ENCODE peak calls at places on chromosomes 3 and 15, in ten cellular contexts. X is mesenchymal stem cell, G is neural progenitor cell, F is right lobe of liver, Z is psoas muscle, Y is hepatocyte, M is body of pancreas, K is cardiac muscle cell, C is kidney, R is neuronal stem cell. T is an unnamed sample. For H3K4me1, the result is how much of the 10 kb centered on the place peaks cover.

GRCh38 chr3:168977696-168978374 is 685.7 kb downstream of the MECOM start:
- DNase-seq in K (peak), Z (no peak), M (no peak), F (no peak), G (no peak), R (no peak), Y (no peak), C (no peak), X (no peak), T (no peak)

GRCh38 chr15:63288342-63288741 is 10.9 kb downstream of the APH1B start:
- DNase-seq in G (no peak), K (no peak), F (no peak), M (no peak), Z (no peak), R (no peak), C (no peak), Y (no peak), X (no peak), T (no peak)

GRCh38 chr3:71432044-71432970 is 151.2 kb downstream of the FOXP1 start:
- DNase-seq in M (no peak), X (no peak), R (no peak), F (no peak), C (peak), Z (no peak), K (no peak), Y (no peak), G (no peak), T (peak)

GRCh38 chr3:184466413-184466960 is 86.6 kb downstream of the CHRD start:
- DNase-seq in F (no peak), R (no peak), Z (peak), C (no peak), G (peak), K (peak), M (peak), Y (peak), X (no peak), T (no peak)

GRCh38 chr3:171873561-171873960 is 30.4 kb downstream of the TMEM212 start:
- DNase-seq in M (no peak), Z (no peak), K (no peak), R (no peak), F (no peak), Y (no peak), C (no peak), X (peak), G (no peak), T (no peak)

GRCh38 chr3:175149675-175150074 is 290.5 kb downstream of the NAALADL2 start:
- DNase-seq in X (no peak), Z (no peak), C (peak), M (peak), G (no peak), R (no peak), F (peak), K (peak), Y (peak), T (no peak)

GRCh38 chr3:46517016-46517770 is 19.4 kb downstream of the RTP3 start:
- DNase-seq in R (no peak), C (no peak), Z (no peak), X (peak), F (no peak), M (no peak), K (no peak), G (no peak), Y (no peak), T (no peak)

GRCh38 chr3:119580148-119580760 is 962 bp downstream of the ADPRH start:
- DNase-seq in M (peak), C (no peak), Y (peak), X (no peak), F (no peak), G (peak), Z (peak), K (peak), R (no peak), T (no peak)

GRCh38 chr3:13296662-13297061 is 123.5 kb downstream of the NUP210 start:
- DNase-seq in X (no peak), Z (peak), F (no peak), C (peak), K (no peak), Y (no peak), M (peak), R (no peak), G (no peak), T (peak)

GRCh38 chr15:91032919-91033803 is 10.8 kb upstream of the VPS33B start:
- DNase-seq in Z (peak), F (peak), C (peak), R (peak), K (peak), X (peak), G (peak), Y (peak), M (peak), T (peak)

GRCh38 chr15:45105586-45105985 is 8.4 kb downstream of the DUOX2 start:
- DNase-seq in G (no peak), R (no peak), X (no peak), C (no peak), M (no peak), Z (no peak), Y (no peak), F (no peak), K (no peak), T (no peak)

GRCh38 chr3:148600902-148601765 is 96.6 kb upstream of the AGTR1 start:
- DNase-seq in X (no peak), C (no peak), M (peak), R (no peak), Z (no peak), F (peak), Y (peak), G (no peak), K (no peak), T (no peak)

GRCh38 chr3:160296591-160296990 is 71.4 kb downstream of the C3orf80 start:
- DNase-seq in Y (no peak), M (no peak), Z (no peak), G (no peak), C (no peak), R (no peak), F (no peak), X (peak), K (peak), T (no peak)

GRCh38 chr3:17412950-17413530 is 329.4 kb downstream of the TBC1D5 start:
- DNase-seq in Y (peak), K (peak), M (no peak), R (peak), G (peak), F (no peak), X (peak), C (no peak), Z (no peak), T (peak)

GRCh38 chr15:72751751-72752455 is 31.7 kb downstream of the ADPGK start:
- DNase-seq in K (no peak), R (no peak), F (no peak), Z (no peak), X (no peak), C (no peak), Y (no peak), M (no peak), G (no peak), T (no peak)

GRCh38 chr3:89238836-89239235 is 131.4 kb downstream of the EPHA3 start:
- DNase-seq in R (no peak), M (no peak), X (no peak), K (no peak), Z (no peak), Y (no peak), G (no peak), C (no peak), F (no peak), T (no peak)

GRCh38 chr3:9703736-9704342 is at the start of gene CPNE9:
- DNase-seq in C (peak), R (no peak), M (peak), X (no peak), K (peak), G (peak), Z (no peak), Y (no peak), F (no peak), T (no peak)

GRCh38 chr3:179324270-179324754 is 1.5 kb downstream of the ZNF639 start:
- DNase-seq in Y (peak), F (no peak), M (no peak), K (no peak), R (no peak), C (no peak), X (peak), G (peak), Z (no peak), T (no peak)

GRCh38 chr3:148730676-148731075 is 33.0 kb downstream of the AGTR1 start:
- DNase-seq in Y (no peak), K (no peak), C (no peak), M (peak), G (no peak), Z (no peak), F (no peak), X (no peak), R (no peak), T (no peak)

GRCh38 chr3:126101521-126101982 is 17.6 kb upstream of the SLC41A3 start:
- DNase-seq in F (no peak), X (no peak), Y (no peak), M (no peak), G (no peak), K (no peak), Z (peak), R (no peak), C (no peak), T (no peak)

GRCh38 chr15:60695713-60696522 is 217.0 kb upstream of the ICE2 start:
- DNase-seq in C (no peak), F (no peak), R (no peak), M (no peak), K (no peak), Y (no peak), Z (no peak), X (peak), G (no peak), T (no peak)

GRCh38 chr3:52438104-52438376 is 6.9 kb downstream of the SEMA3G start:
- DNase-seq in X (no peak), K (no peak), Z (no peak), C (no peak), M (no peak), R (no peak), F (no peak), G (no peak), Y (no peak), T (no peak)

GRCh38 chr3:183527421-183527979 is 28.0 kb downstream of the KLHL6 start:
- DNase-seq in K (no peak), G (no peak), R (no peak), C (no peak), X (no peak), Y (no peak), M (no peak), Z (no peak), F (no peak), T (no peak)

GRCh38 chr15:39127925-39128617 is 452.8 kb upstream of the THBS1 start:
- DNase-seq in F (no peak), Y (peak), C (no peak), Z (no peak), R (no peak), G (peak), M (no peak), X (peak), K (peak), T (no peak)

GRCh38 chr3:124773351-124774304 is 43.4 kb downstream of the UMPS start:
- DNase-seq in Y (no peak), G (no peak), F (no peak), K (no peak), M (no peak), R (no peak), C (no peak), Z (no peak), X (no peak), T (no peak)

GRCh38 chr3:48186993-48187578 is 1.1 kb downstream of the CDC25A start:
- DNase-seq in Y (no peak), X (peak), C (no peak), R (no peak), G (peak), K (peak), Z (no peak), F (no peak), M (no peak), T (no peak)

GRCh38 chr3:42663581-42664442 is 10.3 kb downstream of the ZBTB47 start:
- DNase-seq in K (no peak), F (no peak), X (no peak), M (no peak), C (peak), Z (peak), G (no peak), Y (no peak), R (no peak), T (no peak)

GRCh38 chr3:14203521-14204079 is 25.0 kb downstream of the LSM3 start:
- DNase-seq in G (peak), M (peak), R (peak), C (no peak), K (peak), Y (peak), F (peak), X (peak), Z (peak), T (peak)

GRCh38 chr3:48065035-48065434 is 48.8 kb upstream of the MAP4 start:
- DNase-seq in Z (no peak), Y (no peak), F (no peak), C (no peak), K (no peak), X (no peak), G (no peak), M (no peak), R (no peak), T (no peak)

GRCh38 chr3:117346878-117347277 is 637.3 kb downstream of the TUSC7 start:
- DNase-seq in M (no peak), X (no peak), C (no peak), F (no peak), G (no peak), R (no peak), K (no peak), Y (no peak), Z (no peak), T (no peak)

GRCh38 chr15:65212097-65212496 is 824 bp upstream of the CILP start:
- DNase-seq in F (no peak), Y (peak), X (no peak), Z (no peak), R (no peak), K (peak), G (peak), C (no peak), M (peak), T (peak)

GRCh38 chr15:65213241-65213640 is 2.0 kb upstream of the CILP start:
- DNase-seq in C (no peak), M (no peak), F (no peak), Y (no peak), X (no peak), G (no peak), K (no peak), Z (no peak), R (no peak), T (no peak)

GRCh38 chr15:65214010-65214409 is 2.7 kb upstream of the CILP start:
- DNase-seq in C (no peak), Y (no peak), K (no peak), F (no peak), R (no peak), G (no peak), X (no peak), M (no peak), Z (no peak), T (no peak)

GRCh38 chr15:65209701-65210643 is 1.3 kb downstream of the CILP start:
- DNase-seq in F (no peak), G (peak), M (no peak), R (no peak), C (peak), X (no peak), Y (no peak), Z (no peak), K (no peak), T (no peak)

DNA sequence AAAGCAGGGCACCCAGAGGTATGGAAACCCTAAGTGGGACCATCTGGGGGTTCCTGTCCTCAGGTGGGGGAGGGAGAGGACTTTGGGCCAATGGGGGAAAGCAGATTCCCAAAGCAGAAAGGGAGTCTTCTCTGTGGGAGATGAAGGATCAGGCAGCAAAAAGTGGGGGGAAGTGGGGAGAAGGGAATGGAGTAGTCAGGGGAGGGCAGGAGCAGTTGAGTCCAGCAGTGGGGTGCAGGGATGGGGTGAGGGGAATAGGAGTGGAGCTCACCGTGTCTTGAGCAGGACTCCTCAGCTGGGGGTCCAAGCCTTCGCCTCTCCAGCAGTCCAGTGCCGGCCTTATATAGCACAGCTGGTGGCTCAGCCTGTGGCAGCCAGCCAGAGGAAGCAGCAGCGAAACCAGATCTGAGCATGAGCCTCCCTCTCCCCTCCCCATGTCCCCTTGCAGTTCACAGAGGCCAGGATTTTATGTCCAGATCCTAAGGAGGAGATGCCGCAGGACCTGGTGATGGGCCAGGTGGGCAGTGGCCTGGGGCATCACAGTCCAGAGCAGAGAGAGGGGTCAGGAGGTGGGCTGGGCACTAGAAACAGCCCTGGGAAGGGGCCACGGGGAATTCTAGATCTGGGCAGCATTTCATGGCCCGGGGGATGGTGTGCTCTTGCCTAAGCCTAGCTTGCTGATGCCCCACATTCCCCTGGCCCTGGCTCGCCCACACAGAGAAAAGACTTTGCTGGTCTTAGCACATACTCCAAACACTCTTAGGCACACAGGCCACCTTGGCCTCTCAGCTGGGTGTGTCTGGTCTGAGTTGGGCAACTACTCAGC is at the start of gene CILP:
- DNase-seq in K (peak), C (peak), G (peak), Y (peak), Z (peak), M (peak), X (peak), F (no peak), R (no peak), T (no peak)
- H3K4me3 ChIP-seq in K (no peak), C (no peak), G (no peak), Y (no peak), Z (peak), M (no peak), X (peak), F (no peak), R (no peak), T (no peak)

GRCh38 chr15:74791667-74792066 is 9.8 kb downstream of the CSK start:
- DNase-seq in X (no peak), Z (no peak), Y (no peak), M (no peak), R (no peak), G (no peak), K (no peak), C (no peak), F (no peak), T (no peak)

GRCh38 chr15:74793135-74794028 is 11.5 kb downstream of the CSK start:
- DNase-seq in R (no peak), C (no peak), X (peak), G (no peak), K (no peak), F (no peak), M (no peak), Z (no peak), Y (no peak), T (no peak)

GRCh38 chr15:74791007-74791406 is 9.1 kb downstream of the CSK start:
- DNase-seq in G (no peak), X (no peak), Y (no peak), M (no peak), F (no peak), C (no peak), Z (no peak), R (no peak), K (no peak), T (no peak)

GRCh38 chr15:74794248-74794969 is 12.5 kb downstream of the CSK start:
- DNase-seq in F (no peak), M (no peak), C (no peak), R (no peak), Y (no peak), G (no peak), Z (no peak), X (no peak), K (no peak), T (no peak)

GRCh38 chr15:74792227-74793016 is 10.5 kb downstream of the CSK start:
- DNase-seq in R (no peak), M (no peak), Z (peak), F (no peak), X (no peak), G (no peak), K (no peak), Y (no peak), C (no peak), T (no peak)
- H3K4me1 ChIP-seq in R (under half), M (under half), Z (under half), F (under half), X (half or more), G (under half), K (under half), Y (under half), C (under half), T (under half)

GRCh38 chr15:66875588-66876422 is 173.8 kb downstream of the SMAD6 start:
- DNase-seq in M (no peak), Z (no peak), Y (no peak), K (no peak), X (no peak), F (peak), C (no peak), R (no peak), G (no peak), T (no peak)
- H3K4me3 ChIP-seq in M (no peak), Z (no peak), Y (no peak), K (no peak), X (no peak), F (no peak), C (no peak), R (no peak), G (no peak), T (no peak)

GRCh38 chr3:156677536-156677935 is 3.1 kb downstream of the TIPARP start:
- DNase-seq in G (no peak), M (no peak), Z (no peak), C (no peak), F (no peak), X (peak), K (no peak), Y (no peak), R (no peak), T (no peak)
- H3K4me1 ChIP-seq in G (under half), M (under half), Z (half or more), C (under half), F (under half), X (under half), K (half or more), Y (under half), R (under half), T (under half)

GRCh38 chr3:50620420-50620819 is 3.5 kb downstream of the MAPKAPK3 start:
- DNase-seq in K (no peak), R (no peak), M (no peak), X (no peak), F (no peak), Y (no peak), G (no peak), Z (peak), C (no peak), T (peak)
- H3K4me3 ChIP-seq in K (no peak), R (no peak), M (no peak), X (peak), F (no peak), Y (no peak), G (no peak), Z (peak), C (no peak), T (peak)

DNA sequence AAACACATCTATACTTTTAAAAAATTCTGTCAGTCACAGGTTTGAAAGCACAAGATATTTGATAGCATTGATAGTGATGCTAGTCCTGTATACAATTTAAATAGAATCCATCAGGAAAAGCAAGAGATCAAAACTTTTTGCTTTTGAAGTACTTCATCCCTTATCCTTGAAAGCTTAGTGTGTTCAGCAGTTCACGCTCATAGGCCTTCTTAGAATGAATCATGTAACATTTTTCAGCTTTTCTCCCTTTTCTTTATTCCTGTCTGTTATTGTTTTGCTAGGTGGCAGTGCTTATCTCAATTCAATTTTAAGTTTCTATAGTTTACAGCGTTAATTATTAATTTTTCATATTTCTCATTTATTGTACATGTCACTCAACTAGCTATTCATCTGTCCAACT is 69.1 kb downstream of the FGF7 start:
- DNase-seq in C (no peak), X (no peak), Z (no peak), F (no peak), R (no peak), Y (no peak), M (no peak), K (no peak), G (no peak), T (no peak)
- H3K4me1 ChIP-seq in C (under half), X (under half), Z (under half), F (under half), R (under half), Y (under half), M (under half), K (under half), G (under half), T (under half)

GRCh38 chr15:95304116-95304873 is 1026.2 kb upstream of the NR2F2 start:
- DNase-seq in F (no peak), C (no peak), G (no peak), Z (no peak), M (no peak), K (peak), X (peak), R (no peak), Y (peak), T (no peak)
- H3K4me3 ChIP-seq in F (no peak), C (no peak), G (no peak), Z (no peak), M (no peak), K (no peak), X (peak), R (no peak), Y (no peak), T (no peak)

GRCh38 chr15:98721166-98721565 is 72.8 kb downstream of the IGF1R start:
- DNase-seq in X (peak), K (no peak), M (no peak), R (no peak), F (no peak), C (no peak), G (no peak), Z (no peak), Y (no peak), T (no peak)

GRCh38 chr15:98720577-98720976 is 72.2 kb downstream of the IGF1R start:
- DNase-seq in G (no peak), F (no peak), Z (no peak), C (no peak), M (no peak), Y (no peak), X (no peak), R (no peak), K (no peak), T (no peak)

GRCh38 chr15:98718426-98719168 is 70.3 kb downstream of the IGF1R start:
- DNase-seq in G (no peak), Y (no peak), X (no peak), F (no peak), K (no peak), Z (no peak), C (no peak), R (no peak), M (no peak), T (no peak)

GRCh38 chr15:98719169-98719515 is 70.8 kb downstream of the IGF1R start:
- DNase-seq in K (no peak), M (no peak), C (no peak), Y (no peak), X (peak), R (no peak), G (no peak), F (no peak), Z (no peak), T (no peak)

GRCh38 chr15:98720036-98720435 is 71.7 kb downstream of the IGF1R start:
- DNase-seq in X (no peak), M (no peak), F (no peak), Z (no peak), C (no peak), R (no peak), Y (no peak), K (no peak), G (no peak), T (no peak)
- H3K4me1 ChIP-seq in X (under half), M (half or more), F (under half), Z (under half), C (under half), R (under half), Y (under half), K (under half), G (under half), T (under half)

T was measured in DND-41.